ENCODE peak calls at places on chromosomes 11 and 22, in ten cellular contexts. One of them, this sample, is unnamed.

GRCh38 chr11:66509131-66509561 is 1.3 kb upstream of the BBS1 start:
- ATAC-seq in activated naive CD4-positive, alpha-beta T cell treated with anti-CD3 and anti-CD28 coated beads, Interleukin-2, amount 50 U/mL, for 72 hours: no peak
- ATAC-seq in SK-N-SH treated with all-trans-retinoic acid at 6 μM for 48 hours: no peak
- ATAC-seq in activated CD8-positive, alpha-beta T cell treated with anti-CD3 and anti-CD28 coated beads, Interleukin-2, amount 10 ng/mL, durations not matched to agents 7 days and 5 days: no peak
- ATAC-seq in gastroesophageal sphincter: no peak
- ATAC-seq in left cardiac atrium: no peak
- ATAC-seq in stimulated activated naive CD8-positive, alpha-beta T cell treated with anti-CD3 and anti-CD28 coated beads, Interleukin-15, Interleukin-2, amounts not matched to agents 100 U/mL and 50 U/mL, for 24 hours: no peak
- ATAC-seq in heart right ventricle: no peak
- ATAC-seq in memory B cell: no peak
- ATAC-seq in WTC11: no peak
- ATAC-seq in this sample: peak

GRCh38 chr11:34447044-34447443 is 8.3 kb downstream of the CAT start:
- ATAC-seq in activated naive CD4-positive, alpha-beta T cell treated with anti-CD3 and anti-CD28 coated beads, Interleukin-2, amount 50 U/mL, for 72 hours: no peak
- ATAC-seq in SK-N-SH treated with all-trans-retinoic acid at 6 μM for 48 hours: no peak
- ATAC-seq in activated CD8-positive, alpha-beta T cell treated with anti-CD3 and anti-CD28 coated beads, Interleukin-2, amount 10 ng/mL, durations not matched to agents 7 days and 5 days: no peak
- ATAC-seq in gastroesophageal sphincter: no peak
- ATAC-seq in left cardiac atrium: no peak
- ATAC-seq in stimulated activated naive CD8-positive, alpha-beta T cell treated with anti-CD3 and anti-CD28 coated beads, Interleukin-15, Interleukin-2, amounts not matched to agents 100 U/mL and 50 U/mL, for 24 hours: no peak
- ATAC-seq in heart right ventricle: no peak
- ATAC-seq in memory B cell: no peak
- ATAC-seq in WTC11: no peak
- ATAC-seq in this sample: no peak

GRCh38 chr11:100920571-100920970 is 209.0 kb downstream of the PGR start:
- ATAC-seq in activated naive CD4-positive, alpha-beta T cell treated with anti-CD3 and anti-CD28 coated beads, Interleukin-2, amount 50 U/mL, for 72 hours: no peak
- ATAC-seq in SK-N-SH treated with all-trans-retinoic acid at 6 μM for 48 hours: no peak
- ATAC-seq in activated CD8-positive, alpha-beta T cell treated with anti-CD3 and anti-CD28 coated beads, Interleukin-2, amount 10 ng/mL, durations not matched to agents 7 days and 5 days: no peak
- ATAC-seq in gastroesophageal sphincter: no peak
- ATAC-seq in left cardiac atrium: no peak
- ATAC-seq in stimulated activated naive CD8-positive, alpha-beta T cell treated with anti-CD3 and anti-CD28 coated beads, Interleukin-15, Interleukin-2, amounts not matched to agents 100 U/mL and 50 U/mL, for 24 hours: no peak
- ATAC-seq in heart right ventricle: no peak
- ATAC-seq in memory B cell: no peak
- ATAC-seq in WTC11: no peak
- ATAC-seq in this sample: no peak

GRCh38 chr11:32838505-32839274 is 9.0 kb downstream of the PRRG4 start:
- ATAC-seq in activated naive CD4-positive, alpha-beta T cell treated with anti-CD3 and anti-CD28 coated beads, Interleukin-2, amount 50 U/mL, for 72 hours: peak
- ATAC-seq in SK-N-SH treated with all-trans-retinoic acid at 6 μM for 48 hours: no peak
- ATAC-seq in activated CD8-positive, alpha-beta T cell treated with anti-CD3 and anti-CD28 coated beads, Interleukin-2, amount 10 ng/mL, durations not matched to agents 7 days and 5 days: no peak
- ATAC-seq in gastroesophageal sphincter: no peak
- ATAC-seq in left cardiac atrium: no peak
- ATAC-seq in stimulated activated naive CD8-positive, alpha-beta T cell treated with anti-CD3 and anti-CD28 coated beads, Interleukin-15, Interleukin-2, amounts not matched to agents 100 U/mL and 50 U/mL, for 24 hours: no peak
- ATAC-seq in heart right ventricle: no peak
- ATAC-seq in memory B cell: no peak
- ATAC-seq in WTC11: peak
- ATAC-seq in this sample: no peak

GRCh38 chr11:125903753-125904659 is at the start of gene DDX25:
- ATAC-seq in activated naive CD4-positive, alpha-beta T cell treated with anti-CD3 and anti-CD28 coated beads, Interleukin-2, amount 50 U/mL, for 72 hours: peak
- ATAC-seq in SK-N-SH treated with all-trans-retinoic acid at 6 μM for 48 hours: peak
- ATAC-seq in activated CD8-positive, alpha-beta T cell treated with anti-CD3 and anti-CD28 coated beads, Interleukin-2, amount 10 ng/mL, durations not matched to agents 7 days and 5 days: peak
- ATAC-seq in gastroesophageal sphincter: no peak
- ATAC-seq in left cardiac atrium: peak
- ATAC-seq in stimulated activated naive CD8-positive, alpha-beta T cell treated with anti-CD3 and anti-CD28 coated beads, Interleukin-15, Interleukin-2, amounts not matched to agents 100 U/mL and 50 U/mL, for 24 hours: peak
- ATAC-seq in heart right ventricle: no peak
- ATAC-seq in memory B cell: no peak
- ATAC-seq in WTC11: peak
- ATAC-seq in this sample: peak

GRCh38 chr11:35036642-35037041 is 102.3 kb upstream of the CD44 start:
- ATAC-seq in activated naive CD4-positive, alpha-beta T cell treated with anti-CD3 and anti-CD28 coated beads, Interleukin-2, amount 50 U/mL, for 72 hours: no peak
- ATAC-seq in SK-N-SH treated with all-trans-retinoic acid at 6 μM for 48 hours: peak
- ATAC-seq in activated CD8-positive, alpha-beta T cell treated with anti-CD3 and anti-CD28 coated beads, Interleukin-2, amount 10 ng/mL, durations not matched to agents 7 days and 5 days: no peak
- ATAC-seq in gastroesophageal sphincter: no peak
- ATAC-seq in left cardiac atrium: no peak
- ATAC-seq in stimulated activated naive CD8-positive, alpha-beta T cell treated with anti-CD3 and anti-CD28 coated beads, Interleukin-15, Interleukin-2, amounts not matched to agents 100 U/mL and 50 U/mL, for 24 hours: peak
- ATAC-seq in heart right ventricle: no peak
- ATAC-seq in memory B cell: no peak
- ATAC-seq in WTC11: no peak
- ATAC-seq in this sample: peak

GRCh38 chr11:32473282-32473909 is 38.1 kb upstream of the WT1 start:
- ATAC-seq in activated naive CD4-positive, alpha-beta T cell treated with anti-CD3 and anti-CD28 coated beads, Interleukin-2, amount 50 U/mL, for 72 hours: no peak
- ATAC-seq in SK-N-SH treated with all-trans-retinoic acid at 6 μM for 48 hours: no peak
- ATAC-seq in activated CD8-positive, alpha-beta T cell treated with anti-CD3 and anti-CD28 coated beads, Interleukin-2, amount 10 ng/mL, durations not matched to agents 7 days and 5 days: no peak
- ATAC-seq in gastroesophageal sphincter: no peak
- ATAC-seq in left cardiac atrium: no peak
- ATAC-seq in stimulated activated naive CD8-positive, alpha-beta T cell treated with anti-CD3 and anti-CD28 coated beads, Interleukin-15, Interleukin-2, amounts not matched to agents 100 U/mL and 50 U/mL, for 24 hours: no peak
- ATAC-seq in heart right ventricle: no peak
- ATAC-seq in memory B cell: no peak
- ATAC-seq in WTC11: no peak
- ATAC-seq in this sample: no peak

GRCh38 chr22:31972180-31972579 is 27.8 kb downstream of the YWHAH start:
- ATAC-seq in activated naive CD4-positive, alpha-beta T cell treated with anti-CD3 and anti-CD28 coated beads, Interleukin-2, amount 50 U/mL, for 72 hours: no peak
- ATAC-seq in SK-N-SH treated with all-trans-retinoic acid at 6 μM for 48 hours: no peak
- ATAC-seq in activated CD8-positive, alpha-beta T cell treated with anti-CD3 and anti-CD28 coated beads, Interleukin-2, amount 10 ng/mL, durations not matched to agents 7 days and 5 days: no peak
- ATAC-seq in gastroesophageal sphincter: no peak
- ATAC-seq in left cardiac atrium: no peak
- ATAC-seq in stimulated activated naive CD8-positive, alpha-beta T cell treated with anti-CD3 and anti-CD28 coated beads, Interleukin-15, Interleukin-2, amounts not matched to agents 100 U/mL and 50 U/mL, for 24 hours: no peak
- ATAC-seq in heart right ventricle: no peak
- ATAC-seq in memory B cell: no peak
- ATAC-seq in WTC11: no peak
- ATAC-seq in this sample: no peak

GRCh38 chr11:62592216-62592815 is 993 bp upstream of the TUT1 start:
- ATAC-seq in activated naive CD4-positive, alpha-beta T cell treated with anti-CD3 and anti-CD28 coated beads, Interleukin-2, amount 50 U/mL, for 72 hours: peak
- ATAC-seq in SK-N-SH treated with all-trans-retinoic acid at 6 μM for 48 hours: peak
- ATAC-seq in activated CD8-positive, alpha-beta T cell treated with anti-CD3 and anti-CD28 coated beads, Interleukin-2, amount 10 ng/mL, durations not matched to agents 7 days and 5 days: peak
- ATAC-seq in gastroesophageal sphincter: no peak
- ATAC-seq in left cardiac atrium: peak
- ATAC-seq in stimulated activated naive CD8-positive, alpha-beta T cell treated with anti-CD3 and anti-CD28 coated beads, Interleukin-15, Interleukin-2, amounts not matched to agents 100 U/mL and 50 U/mL, for 24 hours: no peak
- ATAC-seq in heart right ventricle: peak
- ATAC-seq in memory B cell: no peak
- ATAC-seq in WTC11: peak
- ATAC-seq in this sample: no peak

This sample was measured in activated T-helper 17 cell treated with anti-CD3 and anti-CD28 coated beads, Interleukin-2, amount 50 U/mL, for 72 hours.